ENCODE peak calls at places on chromosomes 16 and 17, in six cellular contexts. A is heart right ventricle, T is left lung, E is H1, I is fibroblast of lung, W is lower lobe of right lung. H is an unnamed sample. For H3K4me1, the result is how much of the 10 kb centered on the place peaks cover.

GRCh38 chr17:74307984-74308773 is 17.8 kb upstream of the KIF19 start:
- DNase-seq in E (no peak), T (no peak), A (peak), W (no peak), I (peak), H (no peak)

GRCh38 chr16:1929105-1929504 is 10.9 kb upstream of the HS3ST6 start:
- DNase-seq in E (no peak), I (no peak), A (peak), W (no peak), T (no peak), H (no peak)

GRCh38 chr17:71110326-71110725 is 941.0 kb downstream of the KCNJ2 start:
- DNase-seq in W (no peak), T (no peak), A (no peak), I (no peak), E (no peak), H (no peak)

GRCh38 chr17:18182190-18182977 is 1.2 kb upstream of the ALKBH5 start:
- DNase-seq in T (no peak), E (peak), I (no peak), W (no peak), A (peak), H (no peak)

GRCh38 chr16:29784901-29785500 is 5.5 kb upstream of the KIF22 start:
- DNase-seq in E (peak), T (peak), A (peak), W (peak), I (peak), H (peak)

GRCh38 chr16:64830653-64831052 is 291.2 kb downstream of the CDH11 start:
- DNase-seq in T (no peak), A (no peak), E (no peak), W (no peak), I (peak), H (no peak)

GRCh38 chr17:75036643-75037268 is 10.0 kb downstream of the ATP5PD start:
- DNase-seq in T (no peak), W (peak), E (no peak), A (peak), I (peak), H (peak)

GRCh38 chr16:3998793-3999478 is 117.3 kb downstream of the ADCY9 start:
- DNase-seq in E (no peak), W (peak), A (no peak), T (no peak), I (peak), H (no peak)

GRCh38 chr16:66263973-66264310 is 102.5 kb upstream of the CDH5 start:
- DNase-seq in T (no peak), E (no peak), W (no peak), I (no peak), A (no peak), H (no peak)

GRCh38 chr16:4976611-4977145 is 18.5 kb downstream of the SEC14L5 start:
- DNase-seq in W (no peak), I (no peak), E (no peak), A (no peak), T (peak), H (peak)

GRCh38 chr16:85057212-85057889 is 29.8 kb downstream of the KIAA0513 start:
- DNase-seq in T (peak), E (no peak), I (no peak), A (no peak), W (no peak), H (no peak)

GRCh38 chr17:78576389-78577112 is 645 bp downstream of the DNAH17 start:
- DNase-seq in I (no peak), A (peak), E (no peak), W (no peak), T (no peak), H (no peak)

GRCh38 chr17:82212331-82213250 is at the start of gene CCDC57:
- DNase-seq in I (peak), A (peak), W (peak), T (peak), E (peak), H (peak)

GRCh38 chr17:32927201-32927723 is 691 bp upstream of the TMEM98 start:
- DNase-seq in W (no peak), A (no peak), T (no peak), E (no peak), I (no peak), H (no peak)

GRCh38 chr16:50593410-50594139 is 45.4 kb downstream of the NKD1 start:
- DNase-seq in A (no peak), W (no peak), T (no peak), E (peak), I (no peak), H (no peak)

GRCh38 chr17:50541916-50542688 is 4.9 kb upstream of the SPATA20 start:
- DNase-seq in A (peak), E (peak), I (peak), T (peak), W (peak), H (peak)

GRCh38 chr17:75518201-75518600 is 1.9 kb downstream of the TSEN54 start:
- DNase-seq in A (no peak), T (no peak), E (no peak), I (no peak), W (no peak), H (no peak)

GRCh38 chr17:27551701-27552466 is 79.1 kb upstream of the LGALS9 start:
- DNase-seq in T (no peak), I (peak), A (no peak), W (no peak), E (no peak), H (peak)

GRCh38 chr16:84182104-84182503 is 4.8 kb downstream of the TAF1C start:
- DNase-seq in E (no peak), I (no peak), W (no peak), T (peak), A (no peak), H (no peak)

GRCh38 chr17:8072727-8073461 is 14.6 kb downstream of the ALOX12B start:
- DNase-seq in W (peak), A (no peak), T (peak), E (peak), I (no peak), H (no peak)

GRCh38 chr17:17722906-17723353 is 41.7 kb downstream of the RAI1 start:
- DNase-seq in W (no peak), I (no peak), A (no peak), E (no peak), T (no peak), H (no peak)

GRCh38 chr17:60138769-60139437 is 10.9 kb upstream of the CA4 start:
- DNase-seq in E (peak), W (no peak), I (no peak), A (no peak), T (peak), H (peak)

GRCh38 chr17:50181155-50181554 is 15.3 kb downstream of the SGCA start:
- DNase-seq in I (no peak), W (peak), E (no peak), T (peak), A (no peak), H (no peak)

GRCh38 chr17:57423541-57423940 is 167.2 kb downstream of the MSI2 start:
- DNase-seq in I (no peak), W (no peak), A (no peak), T (no peak), E (no peak), H (no peak)

GRCh38 chr17:68463211-68463990 is 6.1 kb upstream of the WIPI1 start:
- DNase-seq in E (no peak), W (no peak), I (no peak), T (no peak), A (no peak), H (no peak)

GRCh38 chr17:78644259-78644658 is 67.1 kb upstream of the DNAH17 start:
- DNase-seq in A (no peak), W (no peak), E (no peak), T (no peak), I (no peak), H (peak)

GRCh38 chr16:64950731-64951130 is 171.1 kb downstream of the CDH11 start:
- DNase-seq in I (no peak), W (peak), E (no peak), T (peak), A (no peak), H (no peak)

GRCh38 chr17:28078443-28079229 is 36.2 kb downstream of the NLK start:
- DNase-seq in W (no peak), T (no peak), A (no peak), I (no peak), E (no peak), H (no peak)

GRCh38 chr17:16652847-16653366 is 743 bp downstream of the ZNF624 start:
- DNase-seq in E (no peak), A (no peak), T (no peak), I (no peak), W (no peak), H (no peak)

GRCh38 chr17:27555364-27555763 is 75.6 kb upstream of the LGALS9 start:
- DNase-seq in I (no peak), W (no peak), T (no peak), A (no peak), E (no peak), H (no peak)

GRCh38 chr17:19986941-19987714 is 9.5 kb upstream of the AKAP10 start:
- DNase-seq in T (no peak), A (no peak), E (no peak), W (no peak), I (no peak), H (no peak)

GRCh38 chr17:4789951-4790704 is 1.4 kb downstream of the GLTPD2 start:
- DNase-seq in W (peak), E (peak), A (peak), T (peak), I (peak), H (peak)

GRCh38 chr16:16021988-16022682 is 72.7 kb downstream of the ABCC1 start:
- DNase-seq in E (no peak), I (peak), T (peak), A (peak), W (peak), H (peak)
- TF ChIP-seq CTCF in E (no peak), I (no peak), T (no peak), A (no peak), W (no peak), H (no peak)

GRCh38 chr16:24499193-24499814 is 40.1 kb upstream of the RBBP6 start:
- DNase-seq in I (no peak), T (no peak), W (no peak), A (no peak), E (peak), H (peak)
- H3K4me1 ChIP-seq in I (under half), T (under half), W (under half), A (under half), E (under half), H (under half)

GRCh38 chr16:26700250-26700649 is 366.5 kb upstream of the C16orf82 start:
- DNase-seq in E (no peak), T (no peak), W (no peak), I (no peak), A (no peak), H (no peak)
- H3K4me3 ChIP-seq in E (no peak), T (no peak), W (no peak), I (no peak), A (no peak), H (no peak)

GRCh38 chr17:47830991-47831933 is at the start of the genes LRRC46 and MRPL10:
- DNase-seq in A (peak), W (peak), E (peak), I (peak), T (peak), H (peak)
- TF ChIP-seq CTCF in A (peak), W (no peak), E (peak), I (peak), T (no peak), H (no peak)

GRCh38 chr16:89380681-89381080 is 109.7 kb downstream of the ANKRD11 start:
- DNase-seq in T (no peak), W (no peak), I (no peak), A (no peak), E (no peak), H (no peak)
- H3K4me1 ChIP-seq in T (half or more), W (under half), I (under half), A (half or more), E (under half), H (under half)

GRCh38 chr16:67668495-67669157 is 2.0 kb downstream of the C16orf86 start:
- DNase-seq in I (no peak), T (no peak), W (peak), A (no peak), E (no peak), H (no peak)

GRCh38 chr16:67666032-67666537 is 465 bp downstream of the ENKD1 start:
- DNase-seq in I (no peak), E (peak), T (peak), A (no peak), W (peak), H (peak)

GRCh38 chr16:67666538-67667433 is at the start of the genes C16orf86 and ENKD1:
- DNase-seq in T (peak), W (peak), E (peak), I (peak), A (peak), H (peak)

GRCh38 chr16:67667817-67668494 is 1.3 kb downstream of the C16orf86 start:
- DNase-seq in W (peak), I (peak), T (peak), A (peak), E (peak), H (peak)

GRCh38 chr16:67667434-67667816 is 811 bp downstream of the C16orf86 start:
- DNase-seq in T (no peak), E (no peak), W (no peak), A (no peak), I (no peak), H (no peak)
- H3K4me3 ChIP-seq in T (peak), E (no peak), W (peak), A (peak), I (no peak), H (peak)

GRCh38 chr16:57371494-57372371 is 557 bp upstream of the CX3CL1 start:
- DNase-seq in A (no peak), E (no peak), T (peak), W (peak), I (no peak), H (no peak)

GRCh38 chr16:57373117-57373947 is 1.0 kb downstream of the CX3CL1 start:
- DNase-seq in I (peak), T (no peak), E (no peak), W (no peak), A (no peak), H (no peak)

GRCh38 chr16:57374067-57374534 is 1.8 kb downstream of the CX3CL1 start:
- DNase-seq in E (no peak), A (no peak), T (no peak), W (no peak), I (peak), H (no peak)

GRCh38 chr16:57376313-57376818 is 4.1 kb downstream of the CX3CL1 start:
- DNase-seq in E (no peak), A (no peak), I (no peak), T (no peak), W (no peak), H (no peak)

DNA sequence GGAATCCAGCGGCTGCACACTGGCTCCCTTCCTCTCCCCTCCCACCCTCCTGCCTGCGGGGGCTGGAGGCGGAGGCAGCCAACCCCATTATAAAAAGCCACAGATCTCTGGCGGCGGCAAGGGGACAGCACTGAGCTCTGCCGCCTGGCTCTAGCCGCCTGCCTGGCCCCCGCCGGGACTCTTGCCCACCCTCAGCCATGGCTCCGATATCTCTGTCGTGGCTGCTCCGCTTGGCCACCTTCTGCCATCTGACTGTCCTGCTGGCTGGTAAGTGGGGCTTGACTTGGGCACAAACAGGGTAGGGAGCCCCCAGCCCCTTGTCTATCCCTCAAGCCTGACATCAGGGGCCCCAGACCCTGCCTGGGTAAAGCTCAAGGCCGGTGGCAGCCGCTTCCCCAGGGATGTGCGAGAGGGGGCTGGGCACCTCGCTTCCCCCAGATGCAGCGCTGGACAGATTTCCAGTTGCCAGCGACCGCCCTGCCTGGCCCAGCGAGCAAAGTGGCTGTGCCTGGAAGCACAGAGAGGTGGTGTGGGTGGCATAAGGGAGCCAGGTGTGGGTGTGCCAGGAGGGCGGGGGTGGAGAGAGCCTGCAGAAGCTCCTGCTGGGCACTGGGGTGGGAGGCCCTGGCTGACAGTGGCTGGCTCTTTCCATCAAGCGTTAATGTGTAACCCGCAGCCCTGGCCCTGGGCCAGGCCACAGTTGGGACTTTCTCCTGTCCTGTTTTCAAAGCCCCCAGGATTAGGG is at the start of gene CX3CL1:
- DNase-seq in T (peak), I (peak), E (peak), A (peak), W (peak), H (peak)
- TF ChIP-seq CTCF in T (no peak), I (no peak), E (peak), A (peak), W (peak), H (peak)

GRCh38 chr17:38705803-38706624 is 941 bp downstream of the MLLT6 start:
- DNase-seq in E (peak), I (no peak), W (peak), A (peak), T (no peak), H (peak)
- H3K4me1 ChIP-seq in E (under half), I (under half), W (under half), A (half or more), T (under half), H (under half)

DNA sequence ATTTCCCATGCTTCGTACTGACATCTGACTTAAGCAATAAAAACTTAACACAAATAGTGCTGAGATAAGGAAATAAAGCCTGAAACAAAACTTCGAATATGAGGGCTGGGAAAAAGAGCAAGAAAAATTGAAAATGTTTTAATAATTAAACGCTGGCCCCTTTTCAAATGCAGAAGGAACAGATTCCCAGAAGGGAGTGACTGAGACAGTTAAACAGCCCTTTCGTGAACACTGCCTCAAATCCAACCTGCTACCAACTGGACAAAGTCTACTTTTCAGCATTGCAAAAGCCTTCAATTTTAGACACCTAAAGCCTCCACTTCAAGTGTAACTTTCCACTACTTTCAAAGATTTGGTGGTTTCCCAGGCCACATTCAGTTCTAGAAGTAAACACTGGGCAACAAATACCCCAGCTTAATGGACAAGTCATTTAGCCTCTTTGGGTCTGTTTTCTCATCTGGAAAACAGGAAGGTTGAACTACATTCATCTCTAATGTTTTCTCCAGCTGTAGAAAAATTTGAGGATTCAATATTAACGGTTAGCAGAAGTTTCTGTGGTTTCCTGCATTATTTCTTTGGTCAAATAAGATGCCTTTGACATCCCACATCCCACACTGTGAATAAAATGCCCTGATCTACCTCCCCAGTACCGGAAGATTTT is 11.8 kb downstream of the RFFL start:
- DNase-seq in T (no peak), I (peak), E (no peak), W (no peak), A (no peak), H (no peak)
- H3K4me3 ChIP-seq in T (no peak), I (no peak), E (no peak), W (no peak), A (no peak), H (peak)

H was measured in upper lobe of right lung.